ENCODE peak calls at places on chromosomes 7 and 10, in eight cellular contexts. C is heart right ventricle, N is MM.1S, Q is K562, P is endothelial cell of umbilical vein, W is GM12878, X is IMR-90, L is HepG2. O is an unnamed sample. For H3K4me1 and H3K36me3, the result is how much of the 10 kb centered on the place peaks cover.

GRCh38 chr10:46543379-46544014 is 13.0 kb downstream of the GPRIN2 start:
- DNase-seq in Q (no peak), W (no peak), X (no peak), N (no peak), P (no peak), C (no peak), L (no peak), O (no peak)

GRCh38 chr10:123241391-123242141 is 87.4 kb downstream of the BUB3 start:
- DNase-seq in L (peak), W (no peak), Q (no peak), C (no peak), P (peak), X (no peak), N (no peak), O (no peak)

GRCh38 chr10:6062101-6062771 is at the start of gene IL2RA:
- DNase-seq in C (no peak), L (no peak), Q (no peak), N (no peak), P (no peak), W (no peak), X (no peak), O (peak)

GRCh38 chr10:116809528-116810500 is 39.5 kb upstream of the ENO4 start:
- DNase-seq in W (no peak), X (no peak), Q (peak), N (no peak), C (peak), P (no peak), L (peak), O (no peak)

GRCh38 chr7:74572301-74573090 is 85.0 kb upstream of the GTF2I start:
- DNase-seq in P (no peak), C (peak), X (no peak), W (no peak), Q (no peak), L (no peak), N (no peak), O (peak)

GRCh38 chr7:137962875-137963507 is 38.9 kb downstream of the CREB3L2 start:
- DNase-seq in Q (peak), L (no peak), W (no peak), N (no peak), P (no peak), C (no peak), X (no peak), O (no peak)

GRCh38 chr10:118958984-118959916 is 70.3 kb upstream of the NANOS1 start:
- DNase-seq in Q (peak), P (no peak), L (no peak), N (no peak), X (peak), C (peak), W (no peak), O (no peak)

GRCh38 chr10:86688398-86688921 is 20.1 kb downstream of the LDB3 start:
- DNase-seq in W (no peak), P (peak), L (peak), N (peak), Q (peak), X (peak), C (no peak), O (no peak)

GRCh38 chr7:30020535-30020934 is 6.0 kb downstream of the FKBP14 start:
- DNase-seq in L (no peak), X (no peak), C (no peak), W (no peak), N (peak), Q (no peak), P (no peak), O (no peak)

GRCh38 chr7:1232623-1233327 is at the start of gene UNCX:
- DNase-seq in W (no peak), N (no peak), Q (no peak), L (no peak), X (no peak), C (no peak), P (no peak), O (peak)

GRCh38 chr7:47771990-47772360 is 176.3 kb downstream of the PKD1L1 start:
- DNase-seq in L (no peak), P (no peak), Q (no peak), W (no peak), N (no peak), C (no peak), X (no peak), O (no peak)

GRCh38 chr10:23081156-23081833 is 14.1 kb upstream of the MSRB2 start:
- DNase-seq in L (no peak), P (no peak), W (no peak), Q (no peak), C (no peak), N (no peak), X (peak), O (no peak)

GRCh38 chr7:149620961-149621360 is 123.4 kb upstream of the ZNF746 start:
- DNase-seq in X (no peak), W (no peak), C (no peak), Q (no peak), P (no peak), N (no peak), L (no peak), O (no peak)

GRCh38 chr10:109966961-109967738 is 40.6 kb upstream of the ADD3 start:
- DNase-seq in C (no peak), X (peak), Q (no peak), N (no peak), P (peak), W (no peak), L (peak), O (no peak)

GRCh38 chr7:155372782-155373358 is 75.2 kb downstream of the INSIG1 start:
- DNase-seq in W (no peak), Q (no peak), X (no peak), N (no peak), L (no peak), P (no peak), C (no peak), O (no peak)

GRCh38 chr10:94859086-94859485 is 79.4 kb upstream of the CYP2C9 start:
- DNase-seq in Q (no peak), W (no peak), L (no peak), P (no peak), C (no peak), X (no peak), N (no peak), O (no peak)

GRCh38 chr10:131854579-131855335 is 46.1 kb upstream of the PPP2R2D start:
- DNase-seq in X (no peak), N (no peak), W (no peak), Q (peak), C (no peak), L (no peak), P (no peak), O (no peak)

GRCh38 chr7:64893401-64893800 is 9.7 kb upstream of the ZNF273 start:
- DNase-seq in L (no peak), C (no peak), Q (peak), N (no peak), P (no peak), X (no peak), W (no peak), O (no peak)

GRCh38 chr7:140610204-140611165 is 30.1 kb downstream of the DENND2A start:
- DNase-seq in X (peak), N (no peak), C (peak), Q (no peak), L (no peak), P (no peak), W (no peak), O (no peak)

GRCh38 chr7:79723833-79724608 is 270.6 kb upstream of the MAGI2 start:
- DNase-seq in L (no peak), N (no peak), C (no peak), P (no peak), W (no peak), X (no peak), Q (no peak), O (no peak)

GRCh38 chr7:729154-730000 is 2.3 kb upstream of the PRKAR1B start:
- DNase-seq in N (no peak), P (no peak), L (no peak), X (no peak), Q (no peak), W (no peak), C (no peak), O (no peak)

GRCh38 chr10:74589226-74589673 is 237.2 kb upstream of the KAT6B start:
- DNase-seq in L (no peak), Q (peak), P (peak), W (peak), N (no peak), X (peak), C (peak), O (peak)

GRCh38 chr7:143248781-143249354 is 14.4 kb upstream of the GSTK1 start:
- DNase-seq in L (peak), X (no peak), Q (no peak), N (no peak), C (no peak), W (no peak), P (no peak), O (peak)

GRCh38 chr10:103802637-103803353 is 52.6 kb downstream of the SH3PXD2A start:
- DNase-seq in X (no peak), Q (no peak), L (no peak), N (no peak), P (no peak), W (no peak), C (no peak), O (no peak)

GRCh38 chr10:96419351-96419750 is 60.5 kb upstream of the OPALIN start:
- DNase-seq in P (no peak), L (no peak), W (no peak), C (no peak), X (no peak), N (no peak), Q (no peak), O (no peak)

GRCh38 chr10:21527634-21528451 is 2.4 kb upstream of the SKIDA1 start:
- DNase-seq in X (peak), Q (no peak), P (peak), L (no peak), N (no peak), W (no peak), C (no peak), O (no peak)

GRCh38 chr7:75565129-75565528 is 73.0 kb downstream of the SPDYE5 start:
- DNase-seq in Q (no peak), N (no peak), X (peak), L (no peak), C (no peak), W (no peak), P (peak), O (no peak)

GRCh38 chr10:86827639-86828038 is 71.2 kb downstream of the BMPR1A start:
- DNase-seq in Q (no peak), C (no peak), N (no peak), P (no peak), L (no peak), W (no peak), X (no peak), O (no peak)

GRCh38 chr10:35789996-35790395 is 147.9 kb upstream of the FZD8 start:
- DNase-seq in C (no peak), Q (no peak), W (no peak), X (peak), N (no peak), P (no peak), L (no peak), O (no peak)

GRCh38 chr10:125158528-125159485 is 1.6 kb downstream of the CTBP2 start:
- DNase-seq in P (peak), C (peak), Q (peak), N (no peak), L (no peak), X (peak), W (no peak), O (peak)

GRCh38 chr10:5840314-5841307 is 27.4 kb upstream of the GDI2 start:
- DNase-seq in Q (no peak), L (peak), W (peak), X (no peak), N (no peak), P (no peak), C (peak), O (peak)

GRCh38 chr10:78258303-78259030 is 224.8 kb downstream of the RPS24 start:
- DNase-seq in L (no peak), N (no peak), X (no peak), W (no peak), Q (no peak), C (no peak), P (no peak), O (no peak)

GRCh38 chr7:28840515-28841125 is 117.5 kb downstream of the TRIL start:
- DNase-seq in W (no peak), L (no peak), N (no peak), P (peak), C (no peak), X (no peak), Q (no peak), O (no peak)
- TF ChIP-seq CTCF in W (peak), L (no peak), N (peak), P (peak), C (peak), X (peak), Q (no peak), O (peak)

GRCh38 chr10:17233534-17233933 is 5.5 kb downstream of the VIM start:
- DNase-seq in W (no peak), N (no peak), P (peak), X (no peak), Q (no peak), L (no peak), C (no peak), O (no peak)
- H3K4me1 ChIP-seq in W (under half), N (under half), P (under half), X (under half), Q (under half), L (under half), C (half or more), O (under half)

DNA sequence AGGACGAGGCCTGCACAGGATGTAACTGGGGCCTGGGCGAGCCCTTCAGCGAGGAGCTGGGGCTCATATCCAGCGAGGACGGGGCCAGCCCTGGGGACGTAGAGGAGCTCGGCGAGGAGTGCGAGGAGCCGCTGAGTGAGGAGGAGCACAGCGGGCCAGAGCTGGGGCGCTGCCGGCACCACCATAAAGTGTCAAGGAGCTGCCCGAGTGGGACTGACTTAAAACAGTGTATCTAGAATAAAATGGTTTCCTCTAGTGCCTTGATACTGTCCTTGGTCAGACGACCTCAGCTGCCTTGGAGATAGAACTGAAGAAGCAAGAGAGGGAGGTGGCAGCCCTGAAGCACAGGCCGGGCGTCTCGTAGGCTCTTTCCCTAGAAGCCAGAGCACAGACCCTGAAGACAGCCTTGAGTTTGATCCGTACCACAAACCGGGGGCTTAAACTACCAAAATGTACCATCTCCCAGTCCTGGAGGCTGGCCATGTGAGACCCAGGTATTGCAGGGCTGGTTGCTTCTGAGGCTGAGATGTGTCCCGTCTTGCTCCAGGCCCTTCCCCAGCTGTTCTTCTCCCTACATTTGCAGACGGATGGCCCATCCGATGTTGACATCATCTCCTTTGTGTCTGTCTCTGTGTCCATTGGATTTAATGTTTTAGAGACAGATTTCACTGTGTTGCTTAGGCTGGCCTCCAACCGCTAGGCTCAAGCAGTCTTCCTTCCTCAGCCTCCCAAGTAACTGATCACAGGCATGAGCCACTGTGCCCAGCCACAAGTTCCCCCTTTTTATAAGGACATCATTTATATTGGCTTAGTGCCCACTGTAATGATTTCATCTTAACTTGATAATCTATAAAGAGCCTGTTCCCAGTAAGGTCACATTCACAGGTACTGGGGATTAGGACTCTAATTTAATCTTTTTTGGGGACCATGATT is 35.8 kb downstream of the DNAJB6 start:
- DNase-seq in X (no peak), Q (no peak), C (no peak), P (no peak), L (no peak), N (no peak), W (no peak), O (no peak)
- H3K36me3 ChIP-seq in X (half or more), Q (half or more), C (half or more), P (under half), L (half or more), N (under half), W (under half), O (under half)

DNA sequence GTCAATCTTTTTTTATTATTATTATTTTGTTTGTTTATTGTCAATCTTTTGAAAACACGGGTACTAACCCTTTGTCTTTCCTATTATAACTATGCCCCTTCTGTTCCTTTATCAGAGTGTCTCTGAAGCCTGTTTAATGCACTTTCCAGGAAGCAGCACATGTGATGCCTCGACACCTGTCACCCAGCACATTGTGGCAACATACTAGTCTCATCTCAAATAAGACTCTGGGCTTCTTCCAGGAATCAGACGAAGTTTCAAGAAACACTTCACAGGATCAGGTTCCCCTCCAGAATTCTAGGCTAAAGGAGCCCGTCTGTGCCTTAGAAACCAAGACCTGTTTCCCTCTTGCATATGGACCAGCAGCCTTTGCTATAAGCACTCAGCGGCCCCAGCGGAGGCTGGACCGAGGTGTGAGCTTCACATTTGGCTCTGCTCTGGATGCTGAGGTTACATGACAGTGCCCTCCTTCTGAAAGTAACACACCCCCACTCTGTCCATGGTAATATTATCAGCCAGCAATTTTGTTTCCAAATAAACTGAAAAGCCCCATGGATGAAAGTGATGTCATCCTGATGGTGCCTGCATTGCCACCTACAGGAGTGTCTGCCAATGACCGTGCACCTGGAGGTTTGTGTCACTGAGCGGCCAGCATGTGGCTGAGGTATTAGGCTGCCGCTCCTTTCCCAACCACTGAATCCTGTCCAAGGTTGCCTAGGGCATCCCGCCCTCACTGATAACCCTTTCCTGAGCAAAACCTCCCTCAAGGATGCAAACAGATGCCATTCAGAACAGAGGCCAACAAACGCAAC is 38.1 kb downstream of the MKI67 start:
- DNase-seq in N (peak), L (peak), X (no peak), C (no peak), W (no peak), Q (no peak), P (no peak), O (no peak)
- TF ChIP-seq CTCF in N (peak), L (peak), X (no peak), C (no peak), W (no peak), Q (peak), P (peak), O (no peak)

GRCh38 chr7:95595825-95596182 is 512 bp downstream of the PDK4 start:
- DNase-seq in Q (no peak), C (no peak), L (no peak), P (no peak), N (no peak), W (no peak), X (no peak), O (peak)

GRCh38 chr7:95593343-95593742 is 3.0 kb downstream of the PDK4 start:
- DNase-seq in N (no peak), X (no peak), L (no peak), W (no peak), Q (no peak), P (no peak), C (no peak), O (no peak)

GRCh38 chr7:95596183-95597135 is at the start of gene PDK4:
- DNase-seq in N (no peak), W (no peak), L (no peak), C (peak), Q (peak), X (peak), P (peak), O (peak)

GRCh38 chr7:95592570-95592969 is 3.7 kb downstream of the PDK4 start:
- DNase-seq in X (no peak), P (no peak), W (no peak), Q (no peak), N (no peak), C (no peak), L (no peak), O (no peak)

DNA sequence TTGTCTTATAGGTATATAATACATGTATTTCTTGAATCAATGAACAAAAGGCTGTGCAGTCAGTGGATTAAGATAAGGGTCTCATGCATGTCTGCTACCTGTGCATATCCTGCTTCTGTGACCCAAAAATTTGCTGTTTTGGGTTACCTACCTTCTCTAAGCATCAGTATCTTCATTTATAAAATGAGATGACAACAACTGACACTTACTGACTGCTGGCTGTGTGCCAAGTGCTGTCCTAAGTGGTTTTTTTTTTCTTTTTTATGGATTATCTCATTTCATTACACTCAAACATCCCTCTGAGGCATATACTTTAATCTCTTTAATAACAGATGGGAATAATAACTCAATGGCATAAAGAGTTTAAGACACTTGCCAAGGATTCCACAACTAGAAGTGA is 2.1 kb downstream of the PDK4 start:
- DNase-seq in C (no peak), N (no peak), W (no peak), Q (no peak), L (no peak), P (no peak), X (no peak), O (no peak)
- H3K4me1 ChIP-seq in C (half or more), N (under half), W (under half), Q (under half), L (under half), P (under half), X (under half), O (under half)

DNA sequence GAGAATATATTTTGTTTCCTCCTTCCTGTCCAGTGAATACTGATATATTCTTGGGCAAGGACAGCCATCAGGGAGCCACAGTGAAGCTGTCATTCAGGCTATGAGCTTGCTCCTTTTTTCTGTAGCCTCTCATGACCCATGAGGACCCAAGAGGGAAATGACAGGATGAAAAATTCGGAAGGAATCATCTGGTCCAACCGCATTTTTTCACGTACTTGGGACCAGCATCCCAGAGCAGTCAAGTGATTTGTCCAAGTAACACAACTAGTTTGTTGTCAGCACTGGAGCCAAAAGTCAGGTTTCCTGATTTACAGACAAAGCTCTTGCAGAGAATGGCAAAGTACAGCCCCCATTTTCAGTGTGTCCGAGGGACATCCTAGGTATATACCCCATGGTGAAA is 47.2 kb upstream of the AGBL3 start:
- DNase-seq in W (no peak), Q (no peak), L (no peak), N (no peak), X (no peak), C (no peak), P (no peak), O (no peak)
- H3K36me3 ChIP-seq in W (under half), Q (under half), L (under half), N (under half), X (under half), C (half or more), P (under half), O (under half)